ENCODE peak calls at places on chromosomes 12 and 14, in four cellular contexts. One of them, this sample, is unnamed.

GRCh38 chr14:78399316-78399889 is 229.2 kb downstream of the NRXN3 start:
- DNase-seq in Caco-2: no peak
- DNase-seq in GM23338: peak
- DNase-seq in A673: peak
- DNase-seq in this sample: peak

GRCh38 chr12:77488041-77488620 is 342.6 kb upstream of the NAV3 start:
- DNase-seq in GM23338: no peak
- DNase-seq in A673: no peak
- DNase-seq in Caco-2: no peak
- DNase-seq in this sample: peak

GRCh38 chr14:97713023-97713422 is 915.8 kb downstream of the VRK1 start:
- DNase-seq in Caco-2: no peak
- DNase-seq in GM23338: no peak
- DNase-seq in A673: peak
- DNase-seq in this sample: no peak

GRCh38 chr12:52493172-52493571 is at the start of gene KRT6A:
- DNase-seq in Caco-2: no peak
- DNase-seq in GM23338: no peak
- DNase-seq in A673: no peak
- DNase-seq in this sample: no peak

GRCh38 chr14:61381589-61381988 is 60.2 kb downstream of the PRKCH start:
- DNase-seq in A673: no peak
- DNase-seq in Caco-2: no peak
- DNase-seq in GM23338: no peak
- DNase-seq in this sample: no peak

GRCh38 chr12:15883536-15883935 is 1.3 kb downstream of the STRAP start:
- DNase-seq in A673: no peak
- DNase-seq in Caco-2: no peak
- DNase-seq in GM23338: no peak
- DNase-seq in this sample: no peak

GRCh38 chr12:57491393-57492280 is 3.8 kb downstream of the MARS1 start:
- DNase-seq in Caco-2: no peak
- DNase-seq in A673: peak
- DNase-seq in GM23338: peak
- DNase-seq in this sample: no peak

GRCh38 chr12:65335021-65335714 is 56.7 kb downstream of the MSRB3 start:
- DNase-seq in Caco-2: peak
- DNase-seq in A673: peak
- DNase-seq in GM23338: no peak
- DNase-seq in this sample: peak

GRCh38 chr14:68981539-68981976 is 2.5 kb upstream of the ACTN1 start:
- DNase-seq in A673: no peak
- DNase-seq in Caco-2: no peak
- DNase-seq in GM23338: no peak
- DNase-seq in this sample: peak

GRCh38 chr12:100573499-100574261 is at the start of gene GAS2L3:
- DNase-seq in A673: peak
- DNase-seq in Caco-2: peak
- DNase-seq in GM23338: peak
- DNase-seq in this sample: peak

GRCh38 chr12:6386038-6386437 is 2.1 kb downstream of the LTBR start:
- DNase-seq in A673: no peak
- DNase-seq in GM23338: no peak
- DNase-seq in Caco-2: no peak
- DNase-seq in this sample: no peak

GRCh38 chr12:12999959-13000615 is at the start of gene HEBP1:
- DNase-seq in GM23338: peak
- DNase-seq in A673: peak
- DNase-seq in Caco-2: peak
- DNase-seq in this sample: peak

GRCh38 chr14:102819176-102819628 is 42.0 kb downstream of the TRAF3 start:
- DNase-seq in GM23338: no peak
- DNase-seq in Caco-2: no peak
- DNase-seq in A673: no peak
- DNase-seq in this sample: no peak

GRCh38 chr12:2813573-2814185 is 1.2 kb downstream of the ITFG2 start:
- DNase-seq in Caco-2: peak
- DNase-seq in A673: peak
- DNase-seq in GM23338: peak
- DNase-seq in this sample: peak

GRCh38 chr14:104851896-104852663 is 13.0 kb upstream of the CEP170B start:
- DNase-seq in GM23338: peak
- DNase-seq in A673: no peak
- DNase-seq in Caco-2: no peak
- DNase-seq in this sample: no peak

GRCh38 chr12:6978188-6978986 is 7.7 kb downstream of the EMG1 start:
- DNase-seq in Caco-2: peak
- DNase-seq in A673: no peak
- DNase-seq in GM23338: no peak
- DNase-seq in this sample: no peak

GRCh38 chr12:14612250-14612649 is 44.6 kb upstream of the PLBD1 start:
- DNase-seq in Caco-2: no peak
- DNase-seq in GM23338: no peak
- DNase-seq in A673: no peak
- DNase-seq in this sample: no peak

GRCh38 chr14:106848330-106849121 is 1322.1 kb downstream of the TMEM121 start:
- DNase-seq in GM23338: no peak
- DNase-seq in Caco-2: peak
- DNase-seq in A673: peak
- DNase-seq in this sample: no peak
- TF ChIP-seq CTCF in GM23338: no peak
- TF ChIP-seq CTCF in Caco-2: no peak
- TF ChIP-seq CTCF in A673: peak
- TF ChIP-seq CTCF in this sample: no peak

DNA sequence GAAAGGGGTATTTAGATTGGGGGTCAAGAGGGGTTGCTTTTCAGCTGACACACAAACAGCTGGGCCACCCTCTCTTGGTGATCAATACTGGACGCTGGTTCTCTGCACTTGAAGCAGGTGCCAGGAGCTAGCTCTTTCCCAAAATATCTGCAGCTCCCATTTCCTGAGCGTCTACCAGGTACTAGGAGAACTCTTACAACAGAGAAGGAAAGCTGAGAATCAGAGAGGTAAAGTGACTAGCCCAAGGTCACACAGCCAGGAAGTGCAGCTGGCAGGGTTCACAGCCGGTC is 1.2 kb downstream of the TESC start:
- DNase-seq in GM23338: no peak
- DNase-seq in Caco-2: no peak
- DNase-seq in A673: no peak
- DNase-seq in this sample: no peak
- H3K4me3 ChIP-seq in GM23338: peak
- H3K4me3 ChIP-seq in Caco-2: peak
- H3K4me3 ChIP-seq in A673: no peak
- H3K4me3 ChIP-seq in this sample: no peak

GRCh38 chr12:88578821-88579518 is 1.3 kb downstream of the KITLG start:
- DNase-seq in GM23338: peak
- DNase-seq in A673: peak
- DNase-seq in Caco-2: peak
- DNase-seq in this sample: peak

GRCh38 chr12:88579572-88579940 is 715 bp downstream of the KITLG start:
- DNase-seq in Caco-2: no peak
- DNase-seq in A673: peak
- DNase-seq in GM23338: no peak
- DNase-seq in this sample: peak

GRCh38 chr12:88577537-88577936 is 2.7 kb downstream of the KITLG start:
- DNase-seq in Caco-2: no peak
- DNase-seq in A673: peak
- DNase-seq in GM23338: no peak
- DNase-seq in this sample: peak

GRCh38 chr12:88578274-88578673 is 2.0 kb downstream of the KITLG start:
- DNase-seq in GM23338: no peak
- DNase-seq in Caco-2: no peak
- DNase-seq in A673: no peak
- DNase-seq in this sample: peak

GRCh38 chr12:88579941-88580871 is at the start of gene KITLG:
- DNase-seq in A673: peak
- DNase-seq in GM23338: peak
- DNase-seq in Caco-2: peak
- DNase-seq in this sample: peak
- TF ChIP-seq CTCF in A673: peak
- TF ChIP-seq CTCF in GM23338: no peak
- TF ChIP-seq CTCF in Caco-2: no peak
- TF ChIP-seq CTCF in this sample: peak

GRCh38 chr14:96316087-96316486 is 47.1 kb downstream of the ATG2B start:
- DNase-seq in Caco-2: no peak
- DNase-seq in A673: no peak
- DNase-seq in GM23338: no peak
- DNase-seq in this sample: no peak

GRCh38 chr14:96324219-96324618 is 38.9 kb downstream of the ATG2B start:
- DNase-seq in Caco-2: no peak
- DNase-seq in A673: no peak
- DNase-seq in GM23338: no peak
- DNase-seq in this sample: no peak

GRCh38 chr14:96320605-96321004 is 42.5 kb downstream of the ATG2B start:
- DNase-seq in A673: no peak
- DNase-seq in GM23338: no peak
- DNase-seq in Caco-2: no peak
- DNase-seq in this sample: no peak

GRCh38 chr14:96318836-96319235 is 44.3 kb downstream of the ATG2B start:
- DNase-seq in Caco-2: no peak
- DNase-seq in A673: no peak
- DNase-seq in GM23338: no peak
- DNase-seq in this sample: no peak
- H3K4me3 ChIP-seq in Caco-2: no peak
- H3K4me3 ChIP-seq in A673: no peak
- H3K4me3 ChIP-seq in GM23338: no peak
- H3K4me3 ChIP-seq in this sample: no peak

GRCh38 chr12:92735131-92735721 is 32.4 kb downstream of the PLEKHG7 start:
- DNase-seq in GM23338: peak
- DNase-seq in A673: peak
- DNase-seq in Caco-2: no peak
- DNase-seq in this sample: peak
- TF ChIP-seq CTCF in GM23338: peak
- TF ChIP-seq CTCF in A673: peak
- TF ChIP-seq CTCF in Caco-2: no peak
- TF ChIP-seq CTCF in this sample: peak

GRCh38 chr14:22500525-22500924 is 88.5 kb downstream of the DAD1 start:
- DNase-seq in A673: no peak
- DNase-seq in Caco-2: no peak
- DNase-seq in GM23338: no peak
- DNase-seq in this sample: no peak

GRCh38 chr14:22502007-22502406 is 87.0 kb downstream of the DAD1 start:
- DNase-seq in GM23338: no peak
- DNase-seq in A673: no peak
- DNase-seq in Caco-2: no peak
- DNase-seq in this sample: no peak

GRCh38 chr14:22505309-22505708 is 83.7 kb downstream of the DAD1 start:
- DNase-seq in Caco-2: no peak
- DNase-seq in A673: no peak
- DNase-seq in GM23338: no peak
- DNase-seq in this sample: no peak

GRCh38 chr14:22500954-22501353 is 88.1 kb downstream of the DAD1 start:
- DNase-seq in Caco-2: no peak
- DNase-seq in GM23338: no peak
- DNase-seq in A673: no peak
- DNase-seq in this sample: no peak

DNA sequence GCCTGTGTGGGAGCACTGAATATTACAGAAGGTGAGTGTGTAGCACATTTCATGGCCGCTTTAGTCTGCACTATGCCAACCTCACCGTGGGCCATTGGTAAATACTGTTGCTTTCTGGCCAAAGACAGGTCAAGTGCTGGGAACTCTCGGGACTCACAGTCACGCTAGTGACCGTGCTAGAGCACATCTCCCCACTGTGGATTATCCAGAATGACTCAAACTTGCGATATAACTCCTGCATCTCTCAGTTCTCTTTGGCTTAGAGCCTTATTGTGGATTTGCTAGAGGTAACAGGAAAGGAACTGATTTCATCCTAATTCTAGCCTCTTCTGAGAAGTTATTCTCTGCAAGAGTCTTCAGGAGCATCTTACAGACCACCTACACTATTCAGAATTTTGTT is 86.5 kb downstream of the DAD1 start:
- DNase-seq in A673: no peak
- DNase-seq in GM23338: no peak
- DNase-seq in Caco-2: no peak
- DNase-seq in this sample: no peak
- H3K4me3 ChIP-seq in A673: no peak
- H3K4me3 ChIP-seq in GM23338: no peak
- H3K4me3 ChIP-seq in Caco-2: no peak
- H3K4me3 ChIP-seq in this sample: no peak

GRCh38 chr12:101764393-101764792 is 25.1 kb upstream of the SYCP3 start:
- DNase-seq in Caco-2: no peak
- DNase-seq in GM23338: no peak
- DNase-seq in A673: no peak
- DNase-seq in this sample: no peak
- TF ChIP-seq CTCF in Caco-2: no peak
- TF ChIP-seq CTCF in GM23338: no peak
- TF ChIP-seq CTCF in A673: no peak
- TF ChIP-seq CTCF in this sample: no peak

This sample was measured in choroid plexus epithelial cell.